ENCODE peak calls at places on chromosomes 6 and 20, in four cellular contexts. X is H1, W is GM12878, Q is K562. V is an unnamed sample.

GRCh38 chr20:21146242-21146641 is 20.4 kb downstream of the KIZ start:
- DNase-seq in X (no peak), W (no peak), Q (peak), V (no peak)

GRCh38 chr6:93819189-93819588 is 399.8 kb upstream of the EPHA7 start:
- DNase-seq in X (no peak), W (no peak), Q (no peak), V (no peak)

GRCh38 chr20:62355527-62356142 is 11.5 kb downstream of the LAMA5 start:
- DNase-seq in X (no peak), W (no peak), Q (no peak), V (no peak)

GRCh38 chr20:31708839-31709534 is 13.7 kb downstream of the BCL2L1 start:
- DNase-seq in X (no peak), W (no peak), Q (no peak), V (no peak)

GRCh38 chr6:40328376-40328987 is 258.7 kb downstream of the LRFN2 start:
- DNase-seq in X (no peak), W (no peak), Q (peak), V (no peak)

GRCh38 chr6:133814797-133815196 is 74.1 kb upstream of the TCF21 start:
- DNase-seq in X (no peak), W (no peak), Q (no peak), V (no peak)

GRCh38 chr6:123715243-123715863 is 78.6 kb upstream of the TRDN start:
- DNase-seq in X (no peak), W (no peak), Q (no peak), V (no peak)

GRCh38 chr6:39421383-39422225 is 99.1 kb upstream of the KCNK16 start:
- DNase-seq in X (no peak), W (no peak), Q (no peak), V (no peak)

GRCh38 chr20:38692436-38693411 is 31.6 kb upstream of the SLC32A1 start:
- DNase-seq in X (no peak), W (no peak), Q (peak), V (peak)

GRCh38 chr6:26613717-26614683 is 17.2 kb downstream of the ABT1 start:
- DNase-seq in X (no peak), W (no peak), Q (no peak), V (no peak)

GRCh38 chr20:24692429-24693190 is 223.2 kb downstream of the SYNDIG1 start:
- DNase-seq in X (no peak), W (no peak), Q (no peak), V (peak)

GRCh38 chr20:11473971-11474370 is 443.7 kb upstream of the BTBD3 start:
- DNase-seq in X (no peak), W (no peak), Q (no peak), V (no peak)

GRCh38 chr20:22180244-22180643 is 404.1 kb downstream of the FOXA2 start:
- DNase-seq in X (no peak), W (no peak), Q (peak), V (no peak)

GRCh38 chr6:27865952-27866369 is 46.2 kb downstream of the OR2B2 start:
- DNase-seq in X (no peak), W (no peak), Q (no peak), V (no peak)

GRCh38 chr6:37006793-37007339 is 1.4 kb downstream of the FGD2 start:
- DNase-seq in X (no peak), W (no peak), Q (no peak), V (no peak)

GRCh38 chr6:46626228-46626909 is 26.2 kb downstream of the CYP39A1 start:
- DNase-seq in X (no peak), W (peak), Q (no peak), V (no peak)

GRCh38 chr6:168132531-168133184 is 53.6 kb upstream of the FRMD1 start:
- DNase-seq in X (peak), W (no peak), Q (peak), V (no peak)

GRCh38 chr20:3679749-3680700 is 1.8 kb downstream of the ADAM33 start:
- DNase-seq in X (no peak), W (no peak), Q (no peak), V (no peak)

GRCh38 chr6:37566209-37566859 is 66.6 kb upstream of the CCDC167 start:
- DNase-seq in X (no peak), W (no peak), Q (peak), V (no peak)

GRCh38 chr6:14038636-14039035 is 78.9 kb upstream of the CD83 start:
- DNase-seq in X (no peak), W (no peak), Q (no peak), V (no peak)

GRCh38 chr6:65927141-65927540 is 220.1 kb upstream of the EYS start:
- DNase-seq in X (no peak), W (no peak), Q (no peak), V (no peak)

GRCh38 chr20:54173653-54174451 is at the start of gene CYP24A1:
- DNase-seq in X (no peak), W (no peak), Q (no peak), V (peak)

GRCh38 chr6:110319843-110320242 is 38.3 kb downstream of the METTL24 start:
- DNase-seq in X (no peak), W (no peak), Q (no peak), V (no peak)

GRCh38 chr20:44070139-44070900 is 116.7 kb downstream of the JPH2 start:
- DNase-seq in X (no peak), W (no peak), Q (no peak), V (no peak)

GRCh38 chr6:169967687-169968086 is 216.3 kb downstream of the ERMARD start:
- DNase-seq in X (no peak), W (no peak), Q (no peak), V (no peak)

GRCh38 chr6:90895299-90896164 is 308.7 kb upstream of the MAP3K7 start:
- DNase-seq in X (no peak), W (no peak), Q (no peak), V (no peak)

GRCh38 chr6:90898763-90899162 is 311.9 kb upstream of the MAP3K7 start:
- DNase-seq in X (no peak), W (no peak), Q (no peak), V (no peak)

GRCh38 chr6:90894285-90895144 is 307.6 kb upstream of the MAP3K7 start:
- DNase-seq in X (no peak), W (no peak), Q (no peak), V (no peak)

GRCh38 chr6:90893385-90893784 is 306.5 kb upstream of the MAP3K7 start:
- DNase-seq in X (no peak), W (no peak), Q (no peak), V (peak)

DNA sequence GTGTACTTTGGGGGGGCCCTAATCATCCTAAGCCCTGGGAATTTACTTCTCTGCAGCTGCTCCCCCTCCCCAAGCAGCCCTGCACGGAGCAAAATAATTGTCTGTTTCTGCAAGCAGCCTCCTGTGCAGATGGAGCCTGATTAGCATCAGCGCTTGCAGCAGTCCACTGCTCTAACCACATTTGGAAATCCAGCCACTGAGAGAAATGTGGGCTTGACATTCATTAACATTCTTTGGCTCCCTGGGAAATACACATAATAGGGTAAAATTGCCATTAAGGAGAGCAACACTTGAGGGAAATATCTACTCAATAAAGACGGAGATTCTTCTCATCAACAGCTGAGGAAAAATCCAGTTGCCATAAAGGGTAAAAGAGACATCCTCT is 309.3 kb upstream of the MAP3K7 start:
- DNase-seq in X (no peak), W (no peak), Q (no peak), V (no peak)
- TF ChIP-seq GABPA in X (no peak), W (no peak), Q (no peak), V (no peak)

GRCh38 chr6:90846824-90847223 is 260.0 kb upstream of the MAP3K7 start:
- DNase-seq in X (no peak), W (no peak), Q (no peak), V (no peak)
- TF ChIP-seq GABPA in X (no peak), W (no peak), Q (no peak), V (no peak)

DNA sequence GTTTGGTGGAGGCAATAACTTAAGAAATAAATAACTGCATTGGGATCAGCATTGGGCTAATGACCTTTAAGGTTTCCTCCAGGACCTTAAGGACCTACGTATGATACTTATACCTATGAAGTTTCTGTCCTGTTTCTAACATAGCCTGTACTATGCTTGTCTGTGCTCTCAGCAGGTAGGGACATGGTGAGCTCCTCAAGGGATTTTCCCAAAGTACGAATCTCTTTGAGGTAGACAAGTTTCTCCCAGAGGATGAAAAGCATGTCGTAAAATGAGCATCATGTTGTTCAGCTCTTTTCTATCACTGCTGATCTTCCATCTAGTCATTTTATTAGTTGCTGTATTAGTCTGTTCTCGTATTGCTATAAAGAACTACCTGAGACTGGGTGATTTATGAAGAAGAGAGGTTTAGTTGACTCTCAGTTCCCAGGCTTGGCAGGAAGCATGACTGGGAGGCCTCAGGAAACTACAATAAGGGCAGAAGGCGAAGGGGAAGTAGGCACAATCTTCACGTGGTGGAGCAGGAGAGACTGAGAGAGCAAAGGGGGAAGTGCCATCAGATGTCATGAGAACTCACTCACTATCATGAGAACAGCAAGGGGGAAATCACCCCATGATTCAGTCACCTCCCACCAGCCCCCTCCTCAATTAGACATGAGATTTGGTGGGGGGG is 77.8 kb upstream of the TGM3 start:
- DNase-seq in X (no peak), W (peak), Q (no peak), V (peak)
- TF ChIP-seq GABPA in X (no peak), W (no peak), Q (no peak), V (no peak)

DNA sequence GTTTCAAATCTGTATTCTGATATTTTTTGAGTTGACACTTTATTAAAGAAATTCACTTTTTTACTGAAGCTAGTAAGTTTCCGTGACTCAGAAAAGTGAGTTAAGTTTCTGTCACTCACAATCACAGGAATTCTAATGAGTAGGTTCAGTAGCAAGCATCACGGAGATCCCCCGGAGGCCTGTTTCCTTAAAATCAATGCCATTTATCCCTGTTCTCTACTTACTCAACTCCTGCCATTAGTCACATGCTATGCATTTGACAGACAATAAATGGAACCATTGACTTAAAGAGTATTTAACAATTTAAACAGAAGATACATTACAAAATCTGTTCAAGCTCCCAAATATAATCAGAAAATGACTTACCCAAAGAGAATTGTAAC is 9.0 kb downstream of the SLC18B1 start:
- DNase-seq in X (no peak), W (no peak), Q (no peak), V (no peak)
- TF ChIP-seq GABPA in X (no peak), W (no peak), Q (no peak), V (no peak)

DNA sequence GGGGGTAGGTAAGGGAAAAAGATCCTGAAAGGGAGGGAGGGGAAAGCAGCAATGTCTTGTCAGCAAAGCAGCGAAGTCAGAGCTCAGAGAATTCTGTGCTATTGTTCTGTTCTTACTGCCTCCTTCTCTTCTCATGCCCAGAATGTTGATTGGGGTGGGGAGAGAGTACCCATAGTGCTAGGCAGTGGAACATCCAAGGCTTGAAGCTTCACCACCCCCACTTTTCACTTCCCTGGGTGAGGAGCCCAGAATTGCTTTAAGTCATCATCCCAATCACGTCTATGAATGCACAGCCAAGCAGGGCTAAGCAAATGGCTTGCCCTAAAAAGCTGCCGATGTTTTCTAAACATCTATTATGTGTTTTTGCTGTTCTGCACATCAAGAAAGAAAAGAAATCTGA is 16.5 kb downstream of the REPS1 start:
- DNase-seq in X (no peak), W (no peak), Q (no peak), V (no peak)
- TF ChIP-seq GABPA in X (no peak), W (no peak), Q (no peak), V (no peak)

DNA sequence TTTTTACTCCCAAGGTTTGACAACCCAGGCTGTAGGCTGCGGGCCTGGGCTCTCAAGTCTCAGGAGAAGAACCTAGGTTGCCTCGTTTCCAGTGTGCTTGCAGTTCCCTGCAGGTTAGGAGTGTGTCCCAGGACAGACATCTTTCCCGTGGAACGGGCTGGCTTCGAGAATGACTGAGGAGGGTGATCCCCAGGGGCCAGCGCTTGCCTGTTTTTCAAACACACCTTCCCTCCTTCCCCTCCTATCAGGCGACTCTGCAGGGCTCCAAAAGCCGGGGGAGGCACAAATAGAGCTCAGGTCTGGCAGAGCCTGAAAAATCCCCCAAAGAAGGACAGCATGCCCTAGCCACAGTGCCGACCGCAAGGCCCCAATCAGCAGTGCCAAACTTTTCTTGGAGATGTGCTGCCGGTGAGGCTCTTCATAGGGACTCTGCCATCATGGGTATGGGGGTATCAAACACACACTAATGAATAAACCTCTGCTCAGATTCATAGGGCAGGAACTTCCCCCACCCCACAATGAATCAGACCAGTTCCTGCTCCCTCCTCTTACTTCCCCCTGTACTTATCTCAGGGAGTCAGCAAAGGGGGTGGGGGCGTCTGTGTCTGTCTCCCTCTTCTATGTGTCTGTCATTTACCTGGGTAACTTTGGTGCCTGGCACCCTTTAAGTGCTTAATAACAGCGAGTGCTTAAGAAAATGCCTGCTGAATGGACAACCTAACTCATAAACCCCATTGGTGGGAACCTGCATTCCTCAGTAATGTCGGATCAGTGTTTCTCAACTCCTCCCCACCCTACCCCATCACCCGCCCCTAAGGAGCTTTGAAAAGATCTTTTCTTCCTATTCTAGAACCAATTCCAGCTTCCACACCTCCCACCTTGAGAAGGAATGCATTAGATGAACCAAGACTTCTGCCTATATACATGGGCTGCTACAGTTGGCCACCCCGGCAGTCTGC is 1.6 kb downstream of the KCNG1 start:
- DNase-seq in X (no peak), W (no peak), Q (no peak), V (no peak)
- TF ChIP-seq GABPA in X (no peak), W (no peak), Q (no peak), V (no peak)

DNA sequence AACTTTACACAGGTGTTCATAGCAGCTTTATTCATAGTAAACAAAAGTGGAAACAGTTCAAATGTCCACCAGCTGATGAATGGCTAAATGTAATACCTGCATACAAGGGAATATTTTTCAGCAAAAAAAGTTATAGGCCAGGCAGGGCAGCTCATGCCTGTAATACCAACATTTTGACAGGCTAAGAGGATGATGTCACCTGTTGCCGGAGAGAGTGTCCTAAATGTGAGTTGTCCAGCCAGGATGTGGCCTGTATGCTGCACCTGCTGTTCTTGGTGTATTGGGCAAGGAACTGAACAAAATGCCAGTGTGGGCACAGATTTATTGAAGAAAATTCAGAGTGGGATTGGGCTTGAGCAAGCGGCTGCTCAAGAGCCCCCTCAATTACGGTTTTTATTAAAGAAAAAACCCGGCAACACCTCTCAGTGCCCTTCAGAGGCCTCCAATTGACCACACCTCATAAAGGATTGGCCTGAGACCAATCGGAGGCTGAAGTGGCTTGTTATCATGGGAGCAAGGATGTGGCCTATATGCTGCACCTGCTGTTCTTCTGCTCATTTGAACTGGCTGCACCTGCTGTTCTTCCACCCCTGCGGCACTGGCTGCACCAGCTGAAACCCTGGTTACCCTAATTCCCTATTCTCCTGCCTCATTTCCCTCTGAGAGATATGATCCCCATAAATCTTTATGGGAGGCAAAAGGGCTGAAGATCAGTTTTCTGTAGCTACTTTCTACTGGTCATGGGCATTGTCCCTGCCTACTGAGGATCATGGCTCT is 164.3 kb upstream of the PROKR2 start:
- DNase-seq in X (no peak), W (no peak), Q (no peak), V (no peak)
- TF ChIP-seq GABPA in X (no peak), W (no peak), Q (no peak), V (no peak)

GRCh38 chr6:75204959-75205775 is 686 bp downstream of the COL12A1 start:
- DNase-seq in X (no peak), W (no peak), Q (no peak), V (no peak)
- TF ChIP-seq GABPA in X (no peak), W (no peak), Q (no peak), V (no peak)

GRCh38 chr6:138307816-138308727 is 69.6 kb upstream of the SMIM28 start:
- DNase-seq in X (no peak), W (no peak), Q (no peak), V (no peak)
- TF ChIP-seq GABPA in X (no peak), W (no peak), Q (no peak), V (no peak)

DNA sequence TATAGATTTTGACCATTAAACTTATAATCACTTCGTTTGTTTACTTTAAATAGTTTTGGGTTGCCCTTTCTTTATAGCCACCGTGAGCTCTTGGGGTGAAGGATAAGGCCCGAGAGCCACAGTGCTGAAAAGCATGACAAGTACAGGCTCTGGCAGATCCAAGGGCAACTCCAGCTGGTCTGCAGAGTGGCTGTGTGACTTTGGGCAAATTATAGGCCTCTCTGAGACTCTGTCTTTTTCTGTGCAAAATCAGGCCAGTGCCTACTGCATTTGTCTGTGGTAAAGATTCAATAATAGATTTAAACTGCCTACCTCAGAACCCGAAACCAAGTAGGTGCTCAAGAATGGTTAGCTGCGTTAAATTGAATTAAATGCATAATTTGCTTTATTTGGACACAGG is 511.3 kb downstream of the QKI start:
- DNase-seq in X (no peak), W (no peak), Q (no peak), V (no peak)
- TF ChIP-seq GABPA in X (no peak), W (no peak), Q (no peak), V (no peak)

V was measured in HL-60.